ENCODE peak calls at places on chromosome 4, in eight cellular contexts. L, B, Z, D, C, T, X and I are unnamed samples.

GRCh38 chr4:52869196-52869595 is 7.1 kb downstream of the RASL11B start:
- DNase-seq in L (peak), B (peak), Z (no peak), D (peak), C (no peak), T (no peak), X (peak), I (no peak)

GRCh38 chr4:88982757-88983156 is 74.2 kb downstream of the FAM13A start:
- DNase-seq in L (no peak), B (no peak), Z (no peak), D (no peak), C (no peak), T (no peak), X (no peak), I (no peak)

GRCh38 chr4:30720656-30721352 is 635 bp downstream of the PCDH7 start:
- DNase-seq in L (peak), B (peak), Z (peak), D (peak), C (no peak), T (no peak), X (peak), I (no peak)

GRCh38 chr4:110636677-110637407 is 14.0 kb upstream of the PITX2 start:
- DNase-seq in L (no peak), B (no peak), Z (peak), D (no peak), C (no peak), T (no peak), X (no peak), I (no peak)

GRCh38 chr4:25654031-25654970 is 1.4 kb upstream of the SLC34A2 start:
- DNase-seq in L (no peak), B (no peak), Z (no peak), D (no peak), C (no peak), T (no peak), X (no peak), I (no peak)

GRCh38 chr4:91267543-91267942 is 1036.2 kb upstream of the GRID2 start:
- DNase-seq in L (no peak), B (no peak), Z (peak), D (peak), C (no peak), T (no peak), X (no peak), I (no peak)

GRCh38 chr4:162582180-162582579 is 418.4 kb upstream of the FSTL5 start:
- DNase-seq in L (no peak), B (no peak), Z (no peak), D (no peak), C (no peak), T (no peak), X (no peak), I (no peak)

GRCh38 chr4:146379744-146380143 is 142.0 kb downstream of the SLC10A7 start:
- DNase-seq in L (no peak), B (no peak), Z (no peak), D (no peak), C (no peak), T (no peak), X (peak), I (no peak)

GRCh38 chr4:185040523-185040922 is 22.2 kb downstream of the HELT start:
- DNase-seq in L (no peak), B (no peak), Z (no peak), D (no peak), C (no peak), T (no peak), X (no peak), I (no peak)

GRCh38 chr4:101014417-101014816 is 332.9 kb downstream of the PPP3CA start:
- DNase-seq in L (no peak), B (no peak), Z (peak), D (no peak), C (no peak), T (no peak), X (no peak), I (no peak)